ENCODE peak calls at places on chromosomes 11 and 22, in eight cellular contexts. One of them, this sample, is unnamed.

GRCh38 chr11:8080674-8081590 is at the start of gene TUB:
- DNase-seq in ACHN: no peak
- DNase-seq in psoas muscle: no peak
- DNase-seq in uterus: no peak
- DNase-seq in stimulated activated effector memory CD8-positive, alpha-beta T cell treated with anti-CD3 and anti-CD28 coated beads, Interleukin-12 subunit alpha, Interleukin-12 subunit beta, amount 100 ng/mL, for 72 hours: no peak
- DNase-seq in astrocyte: no peak
- DNase-seq in GM06990: no peak
- DNase-seq in natural killer cell treated with Interleukin-12 subunit alpha and Interleukin-12 subunit beta and Interleukin-15 and Interleukin-18, amount 100 ng/mL, for 72 hours: no peak
- DNase-seq in this sample: no peak

GRCh38 chr11:34161812-34162506 is 56.5 kb downstream of the NAT10 start:
- DNase-seq in ACHN: no peak
- DNase-seq in psoas muscle: peak
- DNase-seq in uterus: no peak
- DNase-seq in stimulated activated effector memory CD8-positive, alpha-beta T cell treated with anti-CD3 and anti-CD28 coated beads, Interleukin-12 subunit alpha, Interleukin-12 subunit beta, amount 100 ng/mL, for 72 hours: no peak
- DNase-seq in astrocyte: peak
- DNase-seq in GM06990: no peak
- DNase-seq in natural killer cell treated with Interleukin-12 subunit alpha and Interleukin-12 subunit beta and Interleukin-15 and Interleukin-18, amount 100 ng/mL, for 72 hours: no peak
- DNase-seq in this sample: no peak

GRCh38 chr11:59707371-59707770 is 6.3 kb downstream of the OR10V1 start:
- DNase-seq in ACHN: no peak
- DNase-seq in psoas muscle: no peak
- DNase-seq in uterus: no peak
- DNase-seq in stimulated activated effector memory CD8-positive, alpha-beta T cell treated with anti-CD3 and anti-CD28 coated beads, Interleukin-12 subunit alpha, Interleukin-12 subunit beta, amount 100 ng/mL, for 72 hours: no peak
- DNase-seq in astrocyte: no peak
- DNase-seq in GM06990: no peak
- DNase-seq in natural killer cell treated with Interleukin-12 subunit alpha and Interleukin-12 subunit beta and Interleukin-15 and Interleukin-18, amount 100 ng/mL, for 72 hours: no peak
- DNase-seq in this sample: no peak

GRCh38 chr22:36413022-36413770 is 25.4 kb upstream of the MYH9 start:
- DNase-seq in ACHN: no peak
- DNase-seq in psoas muscle: no peak
- DNase-seq in uterus: no peak
- DNase-seq in stimulated activated effector memory CD8-positive, alpha-beta T cell treated with anti-CD3 and anti-CD28 coated beads, Interleukin-12 subunit alpha, Interleukin-12 subunit beta, amount 100 ng/mL, for 72 hours: no peak
- DNase-seq in astrocyte: no peak
- DNase-seq in GM06990: no peak
- DNase-seq in natural killer cell treated with Interleukin-12 subunit alpha and Interleukin-12 subunit beta and Interleukin-15 and Interleukin-18, amount 100 ng/mL, for 72 hours: no peak
- DNase-seq in this sample: no peak

GRCh38 chr22:32971252-32971651 is 86.9 kb downstream of the SYN3 start:
- DNase-seq in ACHN: no peak
- DNase-seq in psoas muscle: no peak
- DNase-seq in uterus: peak
- DNase-seq in stimulated activated effector memory CD8-positive, alpha-beta T cell treated with anti-CD3 and anti-CD28 coated beads, Interleukin-12 subunit alpha, Interleukin-12 subunit beta, amount 100 ng/mL, for 72 hours: no peak
- DNase-seq in astrocyte: no peak
- DNase-seq in GM06990: no peak
- DNase-seq in natural killer cell treated with Interleukin-12 subunit alpha and Interleukin-12 subunit beta and Interleukin-15 and Interleukin-18, amount 100 ng/mL, for 72 hours: no peak
- DNase-seq in this sample: no peak

GRCh38 chr11:31487848-31488247 is 21.6 kb downstream of the IMMP1L start:
- DNase-seq in ACHN: peak
- DNase-seq in psoas muscle: no peak
- DNase-seq in uterus: no peak
- DNase-seq in stimulated activated effector memory CD8-positive, alpha-beta T cell treated with anti-CD3 and anti-CD28 coated beads, Interleukin-12 subunit alpha, Interleukin-12 subunit beta, amount 100 ng/mL, for 72 hours: no peak
- DNase-seq in astrocyte: peak
- DNase-seq in GM06990: no peak
- DNase-seq in natural killer cell treated with Interleukin-12 subunit alpha and Interleukin-12 subunit beta and Interleukin-15 and Interleukin-18, amount 100 ng/mL, for 72 hours: no peak
- DNase-seq in this sample: no peak

GRCh38 chr11:101053492-101053891 is 76.1 kb downstream of the PGR start:
- DNase-seq in ACHN: no peak
- DNase-seq in psoas muscle: no peak
- DNase-seq in uterus: no peak
- DNase-seq in stimulated activated effector memory CD8-positive, alpha-beta T cell treated with anti-CD3 and anti-CD28 coated beads, Interleukin-12 subunit alpha, Interleukin-12 subunit beta, amount 100 ng/mL, for 72 hours: no peak
- DNase-seq in astrocyte: no peak
- DNase-seq in GM06990: no peak
- DNase-seq in natural killer cell treated with Interleukin-12 subunit alpha and Interleukin-12 subunit beta and Interleukin-15 and Interleukin-18, amount 100 ng/mL, for 72 hours: no peak
- DNase-seq in this sample: no peak

GRCh38 chr11:34890812-34891211 is 25.4 kb downstream of the APIP start:
- DNase-seq in ACHN: peak
- DNase-seq in psoas muscle: no peak
- DNase-seq in uterus: no peak
- DNase-seq in stimulated activated effector memory CD8-positive, alpha-beta T cell treated with anti-CD3 and anti-CD28 coated beads, Interleukin-12 subunit alpha, Interleukin-12 subunit beta, amount 100 ng/mL, for 72 hours: no peak
- DNase-seq in astrocyte: peak
- DNase-seq in GM06990: no peak
- DNase-seq in natural killer cell treated with Interleukin-12 subunit alpha and Interleukin-12 subunit beta and Interleukin-15 and Interleukin-18, amount 100 ng/mL, for 72 hours: no peak
- DNase-seq in this sample: no peak

This sample was measured in C1 segment of cervical spinal cord.